ENCODE peak calls at places on chromosomes 2 and 18, in nine cellular contexts. O is lower lobe of right lung, C is left lung, Q is tibial nerve, J is hepatocyte, U is cardiac muscle cell, N is ascending aorta, T is H1, B is AG10803. P is an unnamed sample.

GRCh38 chr2:238370482-238371372 is 50.4 kb downstream of the TRAF3IP1 start:
- DNase-seq in O (peak), C (peak), Q (peak), J (peak), U (peak), N (peak), T (no peak), B (peak), P (peak)

GRCh38 chr2:236172238-236172865 is 4.2 kb upstream of the GBX2 start:
- DNase-seq in O (no peak), C (no peak), Q (no peak), J (no peak), U (no peak), N (no peak), T (peak), B (no peak), P (no peak)

GRCh38 chr18:4107049-4107459 is 348.1 kb downstream of the DLGAP1 start:
- DNase-seq in O (no peak), C (no peak), Q (no peak), J (no peak), U (no peak), N (no peak), T (no peak), B (no peak), P (no peak)

GRCh38 chr18:37261246-37261927 is 304.2 kb downstream of the CELF4 start:
- DNase-seq in O (no peak), C (no peak), Q (no peak), J (no peak), U (no peak), N (no peak), T (no peak), B (no peak), P (no peak)

GRCh38 chr2:218856168-218856895 is 3.3 kb upstream of the WNT6 start:
- DNase-seq in O (no peak), C (no peak), Q (no peak), J (no peak), U (no peak), N (no peak), T (no peak), B (no peak), P (no peak)

GRCh38 chr2:237724811-237725478 is 73.6 kb upstream of the RBM44 start:
- DNase-seq in O (no peak), C (no peak), Q (no peak), J (no peak), U (no peak), N (no peak), T (no peak), B (no peak), P (no peak)

GRCh38 chr2:10335046-10335840 is 32.5 kb downstream of the HPCAL1 start:
- DNase-seq in O (no peak), C (no peak), Q (no peak), J (no peak), U (no peak), N (no peak), T (no peak), B (no peak), P (no peak)

GRCh38 chr2:66929632-66930385 is 467.3 kb upstream of the ETAA1 start:
- DNase-seq in O (peak), C (peak), Q (peak), J (peak), U (peak), N (no peak), T (no peak), B (peak), P (peak)

GRCh38 chr2:4324531-4324930 is 621.2 kb downstream of the DCDC2C start:
- DNase-seq in O (no peak), C (no peak), Q (no peak), J (no peak), U (no peak), N (no peak), T (no peak), B (no peak), P (no peak)

GRCh38 chr2:6417050-6417449 is 448.7 kb downstream of the CMPK2 start:
- DNase-seq in O (no peak), C (no peak), Q (no peak), J (no peak), U (no peak), N (no peak), T (no peak), B (no peak), P (no peak)

GRCh38 chr2:23803965-23804542 is 122.9 kb downstream of the ATAD2B start:
- DNase-seq in O (peak), C (peak), Q (no peak), J (peak), U (peak), N (no peak), T (no peak), B (peak), P (peak)

GRCh38 chr2:60353863-60354262 is 199.6 kb downstream of the BCL11A start:
- DNase-seq in O (no peak), C (no peak), Q (no peak), J (no peak), U (no peak), N (no peak), T (peak), B (no peak), P (no peak)

GRCh38 chr2:10947005-10947440 is 35.3 kb downstream of the KCNF1 start:
- DNase-seq in O (no peak), C (no peak), Q (no peak), J (no peak), U (peak), N (no peak), T (no peak), B (peak), P (peak)

GRCh38 chr2:32523711-32524110 is 104.1 kb upstream of the TTC27 start:
- DNase-seq in O (no peak), C (no peak), Q (no peak), J (no peak), U (no peak), N (no peak), T (no peak), B (peak), P (no peak)

GRCh38 chr2:95375532-95376221 is 26.8 kb upstream of the FAHD2A start:
- DNase-seq in O (peak), C (no peak), Q (no peak), J (no peak), U (no peak), N (peak), T (no peak), B (no peak), P (no peak)

GRCh38 chr18:304887-305529 is 37.2 kb upstream of the THOC1 start:
- DNase-seq in O (no peak), C (no peak), Q (no peak), J (no peak), U (peak), N (no peak), T (peak), B (peak), P (no peak)

GRCh38 chr2:12819098-12819465 is 102.3 kb downstream of the TRIB2 start:
- DNase-seq in O (no peak), C (peak), Q (peak), J (peak), U (peak), N (peak), T (no peak), B (peak), P (peak)

GRCh38 chr2:20093263-20094141 is 42.1 kb upstream of the LAPTM4A start:
- DNase-seq in O (no peak), C (peak), Q (peak), J (peak), U (peak), N (no peak), T (peak), B (peak), P (peak)
- TF ChIP-seq CTCF in O (peak), C (no peak), Q (peak), J (peak), U (peak), N (peak), T (peak), B (peak), P (peak)

GRCh38 chr2:62722679-62723078 is 17.2 kb downstream of the EHBP1 start:
- DNase-seq in O (no peak), C (no peak), Q (no peak), J (no peak), U (no peak), N (no peak), T (no peak), B (no peak), P (no peak)
- H3K4me3 ChIP-seq in O (no peak), C (no peak), Q (no peak), J (no peak), U (no peak), N (no peak), T (no peak), B (no peak), P (no peak)

GRCh38 chr18:70462078-70462439 is 173.2 kb downstream of the SOCS6 start:
- DNase-seq in O (no peak), C (no peak), Q (no peak), J (no peak), U (no peak), N (no peak), T (no peak), B (no peak), P (no peak)

GRCh38 chr18:70468861-70469570 is 180.2 kb downstream of the SOCS6 start:
- DNase-seq in O (no peak), C (no peak), Q (no peak), J (no peak), U (no peak), N (no peak), T (no peak), B (no peak), P (no peak)

GRCh38 chr18:70461323-70462077 is 172.7 kb downstream of the SOCS6 start:
- DNase-seq in O (no peak), C (no peak), Q (no peak), J (no peak), U (no peak), N (no peak), T (no peak), B (no peak), P (no peak)

GRCh38 chr18:70463085-70463484 is 174.2 kb downstream of the SOCS6 start:
- DNase-seq in O (no peak), C (no peak), Q (no peak), J (no peak), U (no peak), N (no peak), T (no peak), B (no peak), P (no peak)

DNA sequence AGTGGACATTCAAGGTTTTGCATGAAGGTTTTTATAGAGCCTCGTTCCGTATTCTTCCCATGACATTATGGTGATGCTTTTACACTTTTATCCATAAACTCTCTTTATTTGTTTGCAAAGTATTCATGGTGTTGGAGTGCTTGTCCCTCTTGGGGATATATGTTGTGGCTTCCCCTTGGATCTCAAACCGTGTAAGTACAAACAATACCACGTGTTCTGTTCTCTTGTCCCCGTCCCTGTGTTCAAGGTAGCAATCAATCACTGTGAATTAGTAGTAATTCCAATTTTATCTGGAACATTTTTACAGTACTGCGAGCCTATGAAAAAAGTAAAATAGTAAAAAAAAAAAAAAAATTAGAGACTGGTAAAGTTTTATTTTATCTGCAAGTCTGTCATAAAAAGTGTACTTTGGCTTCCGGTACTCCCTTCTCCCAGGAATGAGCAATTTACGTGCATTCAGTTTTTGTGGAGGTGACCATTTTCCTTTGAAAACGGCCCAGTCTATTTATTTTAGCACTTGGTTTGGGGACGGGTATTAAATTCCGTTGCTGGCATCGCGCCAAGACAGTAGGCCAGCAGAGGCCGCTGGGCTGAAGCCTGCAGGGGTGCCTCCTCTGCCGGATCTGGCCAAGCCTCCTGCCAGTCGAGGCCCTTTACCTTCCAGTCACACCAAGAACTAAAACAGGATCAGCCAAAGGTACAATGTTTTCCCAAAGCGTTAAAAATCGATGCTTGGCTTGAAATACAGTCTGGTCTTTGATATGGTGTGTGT is 175.7 kb downstream of the SOCS6 start:
- DNase-seq in O (peak), C (peak), Q (peak), J (peak), U (peak), N (peak), T (peak), B (peak), P (peak)
- TF ChIP-seq CTCF in O (no peak), C (no peak), Q (peak), J (peak), U (peak), N (no peak), T (peak), B (peak), P (peak)

GRCh38 chr18:76589309-76589708 is 94.3 kb upstream of the ZNF516 start:
- DNase-seq in O (no peak), C (no peak), Q (no peak), J (no peak), U (no peak), N (no peak), T (no peak), B (no peak), P (no peak)
- H3K4me3 ChIP-seq in O (peak), C (peak), Q (no peak), J (no peak), U (no peak), N (peak), T (no peak), B (no peak), P (no peak)

GRCh38 chr2:15160602-15161001 is 400.5 kb downstream of the NBAS start:
- DNase-seq in O (no peak), C (no peak), Q (no peak), J (no peak), U (no peak), N (no peak), T (no peak), B (no peak), P (no peak)

GRCh38 chr2:15160201-15160600 is 400.9 kb downstream of the NBAS start:
- DNase-seq in O (no peak), C (no peak), Q (no peak), J (no peak), U (no peak), N (no peak), T (no peak), B (no peak), P (no peak)

GRCh38 chr2:15159206-15159605 is 401.9 kb downstream of the NBAS start:
- DNase-seq in O (no peak), C (no peak), Q (no peak), J (no peak), U (no peak), N (no peak), T (no peak), B (no peak), P (no peak)

GRCh38 chr2:15158532-15158931 is 402.6 kb downstream of the NBAS start:
- DNase-seq in O (no peak), C (no peak), Q (no peak), J (no peak), U (no peak), N (no peak), T (no peak), B (no peak), P (no peak)

DNA sequence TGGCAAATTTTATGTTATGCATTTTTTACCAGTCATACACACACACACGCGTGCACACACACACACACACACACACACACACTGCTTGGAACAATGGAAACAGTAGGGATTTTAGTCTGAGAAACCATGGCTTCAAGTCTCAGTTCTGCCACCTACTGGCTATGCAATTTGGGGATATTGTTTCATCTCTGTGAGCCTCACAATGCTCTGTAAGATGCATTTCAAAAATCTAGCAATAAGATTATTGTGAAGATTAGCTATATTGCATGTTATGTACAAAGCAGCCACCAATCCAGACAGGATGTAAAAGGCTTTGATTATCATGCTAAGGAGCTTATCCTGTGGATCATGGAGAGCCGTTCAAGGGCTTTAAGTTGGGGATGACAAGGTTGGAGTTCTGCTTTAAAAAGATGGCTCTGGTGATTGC is 401.4 kb downstream of the NBAS start:
- DNase-seq in O (no peak), C (no peak), Q (peak), J (peak), U (peak), N (no peak), T (no peak), B (peak), P (peak)
- TF ChIP-seq CTCF in O (peak), C (peak), Q (no peak), J (peak), U (peak), N (no peak), T (peak), B (peak), P (peak)

DNA sequence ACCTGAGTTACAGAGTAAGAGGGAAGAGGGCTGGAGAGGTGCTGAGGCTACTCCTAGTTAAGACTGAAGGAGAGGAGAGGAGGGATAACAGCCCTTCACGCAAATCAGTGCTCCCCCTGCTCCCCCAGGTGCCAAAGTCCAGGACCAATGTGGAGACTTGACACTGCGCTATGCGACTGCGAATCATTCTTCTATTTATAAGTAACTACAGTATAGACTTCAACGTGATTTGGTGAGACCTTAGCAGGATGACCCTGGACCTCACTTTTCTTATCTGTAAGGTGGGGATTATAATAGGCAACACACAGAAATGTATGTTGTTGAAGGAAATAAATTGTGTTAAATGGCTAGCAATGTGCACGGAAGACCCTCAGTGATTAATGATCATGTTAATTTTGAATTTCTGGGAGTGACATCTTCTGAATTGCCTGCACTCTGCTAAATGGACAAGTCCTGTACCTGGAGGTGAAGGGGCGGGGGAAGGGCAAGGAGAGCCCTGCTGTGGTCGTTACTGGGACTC is 11.0 kb downstream of the EN1 start:
- DNase-seq in O (no peak), C (no peak), Q (no peak), J (no peak), U (no peak), N (no peak), T (no peak), B (no peak), P (no peak)
- H3K4me3 ChIP-seq in O (peak), C (no peak), Q (peak), J (no peak), U (peak), N (peak), T (peak), B (peak), P (peak)

DNA sequence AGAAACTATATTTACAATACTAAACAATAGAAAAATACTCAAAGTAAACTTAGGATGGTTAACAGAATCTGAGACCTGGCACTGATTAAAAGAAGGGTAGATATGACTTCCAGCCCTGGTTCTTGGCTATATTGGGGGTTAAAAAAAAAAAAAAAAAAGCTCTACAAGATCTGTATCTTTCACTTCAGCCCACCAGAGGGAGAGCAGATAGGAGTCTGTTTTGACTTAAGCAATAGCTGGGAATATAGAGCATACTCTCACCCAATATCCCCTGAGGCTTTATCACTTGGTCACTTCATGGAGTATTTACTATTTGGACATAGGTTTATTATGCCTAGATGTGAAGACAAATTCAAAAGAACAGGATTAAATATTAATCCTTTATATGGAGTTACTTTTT is 598.9 kb upstream of the LINC00305 start:
- DNase-seq in O (no peak), C (no peak), Q (no peak), J (no peak), U (no peak), N (no peak), T (no peak), B (no peak), P (no peak)
- TF ChIP-seq CTCF in O (no peak), C (no peak), Q (no peak), J (no peak), U (no peak), N (no peak), T (no peak), B (no peak), P (no peak)

P was measured in fibroblast of mammary gland.